ENCODE peak calls at places on chromosome 17, in five cellular contexts. One of them, this sample, is unnamed.

GRCh38 chr17:73343739-73344454 is 32.1 kb upstream of the CDC42EP4 start:
- DNase-seq in hypothalamus: no peak
- DNase-seq in upper lobe of right lung: no peak
- DNase-seq in AG09319: no peak
- DNase-seq in NCI-H345: no peak
- DNase-seq in this sample: no peak

GRCh38 chr17:77237232-77238008 is 96.7 kb downstream of the SEC14L1 start:
- DNase-seq in NCI-H345: no peak
- DNase-seq in upper lobe of right lung: no peak
- DNase-seq in AG09319: no peak
- DNase-seq in hypothalamus: no peak
- DNase-seq in this sample: no peak

GRCh38 chr17:82900741-82901140 is 60.9 kb upstream of the ZNF750 start:
- DNase-seq in upper lobe of right lung: no peak
- DNase-seq in NCI-H345: no peak
- DNase-seq in hypothalamus: no peak
- DNase-seq in AG09319: no peak
- DNase-seq in this sample: no peak

GRCh38 chr17:30256756-30257506 is 21.4 kb upstream of the SLC6A4 start:
- DNase-seq in NCI-H345: no peak
- DNase-seq in upper lobe of right lung: no peak
- DNase-seq in hypothalamus: no peak
- DNase-seq in AG09319: no peak
- DNase-seq in this sample: no peak

GRCh38 chr17:6525111-6525510 is 31.2 kb downstream of the PITPNM3 start:
- DNase-seq in NCI-H345: no peak
- DNase-seq in hypothalamus: no peak
- DNase-seq in AG09319: no peak
- DNase-seq in upper lobe of right lung: peak; percentile 15
- DNase-seq in this sample: no peak

GRCh38 chr17:66411498-66411897 is 109.1 kb downstream of the PRKCA start:
- DNase-seq in hypothalamus: no peak
- DNase-seq in NCI-H345: no peak
- DNase-seq in upper lobe of right lung: no peak
- DNase-seq in AG09319: no peak
- DNase-seq in this sample: no peak

GRCh38 chr17:76738468-76738850 is 540 bp downstream of the MFSD11 start:
- DNase-seq in NCI-H345: no peak
- DNase-seq in upper lobe of right lung: no peak
- DNase-seq in AG09319: no peak
- DNase-seq in hypothalamus: no peak
- DNase-seq in this sample: no peak

GRCh38 chr17:71500761-71501555 is 619.9 kb upstream of the SOX9 start:
- DNase-seq in NCI-H345: no peak
- DNase-seq in hypothalamus: no peak
- DNase-seq in AG09319: no peak
- DNase-seq in upper lobe of right lung: no peak
- DNase-seq in this sample: no peak

GRCh38 chr17:81685108-81685507 is 1.3 kb downstream of the HGS start:
- DNase-seq in NCI-H345: no peak
- DNase-seq in AG09319: no peak
- DNase-seq in upper lobe of right lung: no peak
- DNase-seq in hypothalamus: no peak
- DNase-seq in this sample: peak; percentile 63

GRCh38 chr17:75308732-75309629 is 19.7 kb upstream of the SLC25A19 start:
- DNase-seq in NCI-H345: no peak
- DNase-seq in AG09319: no peak
- DNase-seq in upper lobe of right lung: no peak
- DNase-seq in hypothalamus: no peak
- DNase-seq in this sample: no peak

GRCh38 chr17:79836952-79837887 is 2.0 kb downstream of the CBX4 start:
- DNase-seq in NCI-H345: no peak
- DNase-seq in upper lobe of right lung: peak; percentile 95
- DNase-seq in AG09319: no peak
- DNase-seq in hypothalamus: no peak
- DNase-seq in this sample: peak; percentile 70

GRCh38 chr17:8221663-8222379 is 11.4 kb upstream of the AURKB start:
- DNase-seq in hypothalamus: peak; percentile 42
- DNase-seq in AG09319: peak; percentile 80
- DNase-seq in NCI-H345: peak; percentile 83
- DNase-seq in upper lobe of right lung: peak; percentile 88
- DNase-seq in this sample: no peak

GRCh38 chr17:12522743-12523181 is 142.9 kb upstream of the MYOCD start:
- DNase-seq in AG09319: no peak
- DNase-seq in upper lobe of right lung: no peak
- DNase-seq in NCI-H345: no peak
- DNase-seq in hypothalamus: no peak
- DNase-seq in this sample: no peak

GRCh38 chr17:46053911-46054534 is 55.0 kb downstream of the STH start:
- DNase-seq in AG09319: no peak
- DNase-seq in upper lobe of right lung: no peak
- DNase-seq in hypothalamus: no peak
- DNase-seq in NCI-H345: no peak
- DNase-seq in this sample: no peak

GRCh38 chr17:33572615-33573014 is 279.5 kb upstream of the ASIC2 start:
- DNase-seq in hypothalamus: no peak
- DNase-seq in NCI-H345: no peak
- DNase-seq in upper lobe of right lung: no peak
- DNase-seq in AG09319: no peak
- DNase-seq in this sample: peak; percentile 8

GRCh38 chr17:72407336-72408121 is 286.7 kb downstream of the SOX9 start:
- DNase-seq in hypothalamus: no peak
- DNase-seq in upper lobe of right lung: no peak
- DNase-seq in AG09319: peak; percentile 92
- DNase-seq in NCI-H345: peak; percentile 96
- DNase-seq in this sample: peak; percentile 54

GRCh38 chr17:82297280-82297803 is 20.1 kb downstream of the CD7 start:
- DNase-seq in AG09319: no peak
- DNase-seq in upper lobe of right lung: peak; percentile 92
- DNase-seq in NCI-H345: no peak
- DNase-seq in hypothalamus: no peak
- DNase-seq in this sample: peak; percentile 51

GRCh38 chr17:55063857-55064485 is 95.4 kb downstream of the STXBP4 start:
- DNase-seq in NCI-H345: no peak
- DNase-seq in hypothalamus: no peak
- DNase-seq in AG09319: no peak
- DNase-seq in upper lobe of right lung: no peak
- DNase-seq in this sample: no peak

GRCh38 chr17:48915459-48916282 is 7.5 kb downstream of the UBE2Z start:
- DNase-seq in NCI-H345: no peak
- DNase-seq in upper lobe of right lung: no peak
- DNase-seq in AG09319: peak; percentile 44
- DNase-seq in hypothalamus: no peak
- DNase-seq in this sample: peak; percentile 95

GRCh38 chr17:11928436-11928835 is 68.8 kb downstream of the ZNF18 start:
- DNase-seq in hypothalamus: no peak
- DNase-seq in AG09319: no peak
- DNase-seq in NCI-H345: no peak
- DNase-seq in upper lobe of right lung: no peak
- DNase-seq in this sample: no peak

GRCh38 chr17:5921919-5922318 is 148.3 kb upstream of the WSCD1 start:
- DNase-seq in NCI-H345: no peak
- DNase-seq in upper lobe of right lung: no peak
- DNase-seq in AG09319: no peak
- DNase-seq in hypothalamus: no peak
- DNase-seq in this sample: peak; percentile 5

GRCh38 chr17:7824021-7824924 is 9.7 kb upstream of the KDM6B start:
- DNase-seq in hypothalamus: no peak
- DNase-seq in NCI-H345: no peak
- DNase-seq in AG09319: no peak
- DNase-seq in upper lobe of right lung: no peak
- DNase-seq in this sample: no peak

GRCh38 chr17:67633751-67634191 is 84.0 kb upstream of the NOL11 start:
- DNase-seq in upper lobe of right lung: peak; percentile 9
- DNase-seq in NCI-H345: no peak
- DNase-seq in hypothalamus: no peak
- DNase-seq in AG09319: no peak
- DNase-seq in this sample: no peak

GRCh38 chr17:35241520-35241919 is 1.4 kb upstream of the SLFN5 start:
- DNase-seq in upper lobe of right lung: no peak
- DNase-seq in AG09319: no peak
- DNase-seq in hypothalamus: no peak
- DNase-seq in NCI-H345: no peak
- DNase-seq in this sample: no peak

GRCh38 chr17:7213895-7214299 is 5.7 kb downstream of the DLG4 start:
- DNase-seq in upper lobe of right lung: no peak
- DNase-seq in hypothalamus: no peak
- DNase-seq in AG09319: no peak
- DNase-seq in NCI-H345: peak; percentile 87
- DNase-seq in this sample: no peak

GRCh38 chr17:60604686-60605334 is 4.8 kb downstream of the PPM1D start:
- DNase-seq in upper lobe of right lung: no peak
- DNase-seq in NCI-H345: no peak
- DNase-seq in AG09319: peak; percentile 20
- DNase-seq in hypothalamus: no peak
- DNase-seq in this sample: no peak

GRCh38 chr17:69763503-69763902 is 311.5 kb upstream of the KCNJ16 start:
- DNase-seq in hypothalamus: no peak
- DNase-seq in NCI-H345: no peak
- DNase-seq in AG09319: no peak
- DNase-seq in upper lobe of right lung: no peak
- DNase-seq in this sample: no peak

GRCh38 chr17:51045616-51046526 is 74.8 kb downstream of the SPAG9 start:
- DNase-seq in AG09319: no peak
- DNase-seq in upper lobe of right lung: no peak
- DNase-seq in hypothalamus: no peak
- DNase-seq in NCI-H345: no peak
- DNase-seq in this sample: no peak

GRCh38 chr17:56599093-56599492 is 5.6 kb downstream of the NOG start:
- DNase-seq in NCI-H345: no peak
- DNase-seq in AG09319: no peak
- DNase-seq in hypothalamus: no peak
- DNase-seq in upper lobe of right lung: no peak
- DNase-seq in this sample: no peak

GRCh38 chr17:41893384-41893783 is 25.4 kb downstream of the ACLY start:
- DNase-seq in AG09319: no peak
- DNase-seq in upper lobe of right lung: no peak
- DNase-seq in hypothalamus: no peak
- DNase-seq in NCI-H345: no peak
- DNase-seq in this sample: no peak

GRCh38 chr17:81429353-81429774 is 34.1 kb downstream of the BAHCC1 start:
- DNase-seq in AG09319: peak; percentile 47
- DNase-seq in NCI-H345: peak; percentile 97
- DNase-seq in hypothalamus: peak; percentile 82
- DNase-seq in upper lobe of right lung: peak; percentile 89
- DNase-seq in this sample: no peak